ENCODE peak calls at places on chromosome 3, in seven cellular contexts. One of them, this sample, is unnamed.

GRCh38 chr3:49173792-49174170 is 2.4 kb downstream of the KLHDC8B start:
- DNase-seq in left cardiac atrium: no peak
- DNase-seq in non-pigmented ciliary epithelial cell: no peak
- DNase-seq in stimulated activated naive CD8-positive, alpha-beta T cell treated with anti-CD3 and anti-CD28 coated beads, Interleukin-15, amount 100 ng/mL, for 72 hours: no peak
- DNase-seq in stimulated activated CD4-positive, alpha-beta T cell treated with anti-CD3 and anti-CD28 coated beads, Interleukin-12 subunit alpha, Interleukin-12 subunit beta, amount 100 ng/mL, for 24 hours: no peak
- DNase-seq in neural progenitor cell: peak
- DNase-seq in right cardiac atrium: no peak
- DNase-seq in this sample: no peak

GRCh38 chr3:37071921-37072320 is 78.6 kb downstream of the MLH1 start:
- DNase-seq in stimulated activated naive CD8-positive, alpha-beta T cell treated with anti-CD3 and anti-CD28 coated beads, Interleukin-15, amount 100 ng/mL, for 72 hours: no peak
- DNase-seq in stimulated activated CD4-positive, alpha-beta T cell treated with anti-CD3 and anti-CD28 coated beads, Interleukin-12 subunit alpha, Interleukin-12 subunit beta, amount 100 ng/mL, for 24 hours: no peak
- DNase-seq in non-pigmented ciliary epithelial cell: no peak
- DNase-seq in right cardiac atrium: no peak
- DNase-seq in left cardiac atrium: no peak
- DNase-seq in neural progenitor cell: no peak
- DNase-seq in this sample: no peak

GRCh38 chr3:13158441-13158840 is 85.2 kb upstream of the IQSEC1 start:
- DNase-seq in left cardiac atrium: no peak
- DNase-seq in right cardiac atrium: no peak
- DNase-seq in stimulated activated CD4-positive, alpha-beta T cell treated with anti-CD3 and anti-CD28 coated beads, Interleukin-12 subunit alpha, Interleukin-12 subunit beta, amount 100 ng/mL, for 24 hours: no peak
- DNase-seq in non-pigmented ciliary epithelial cell: no peak
- DNase-seq in stimulated activated naive CD8-positive, alpha-beta T cell treated with anti-CD3 and anti-CD28 coated beads, Interleukin-15, amount 100 ng/mL, for 72 hours: no peak
- DNase-seq in neural progenitor cell: no peak
- DNase-seq in this sample: no peak

GRCh38 chr3:30221622-30222021 is 384.8 kb upstream of the TGFBR2 start:
- DNase-seq in neural progenitor cell: no peak
- DNase-seq in stimulated activated naive CD8-positive, alpha-beta T cell treated with anti-CD3 and anti-CD28 coated beads, Interleukin-15, amount 100 ng/mL, for 72 hours: no peak
- DNase-seq in left cardiac atrium: no peak
- DNase-seq in stimulated activated CD4-positive, alpha-beta T cell treated with anti-CD3 and anti-CD28 coated beads, Interleukin-12 subunit alpha, Interleukin-12 subunit beta, amount 100 ng/mL, for 24 hours: no peak
- DNase-seq in non-pigmented ciliary epithelial cell: no peak
- DNase-seq in right cardiac atrium: no peak
- DNase-seq in this sample: no peak

GRCh38 chr3:115834068-115834467 is 210.8 kb downstream of the GAP43 start:
- DNase-seq in left cardiac atrium: no peak
- DNase-seq in stimulated activated CD4-positive, alpha-beta T cell treated with anti-CD3 and anti-CD28 coated beads, Interleukin-12 subunit alpha, Interleukin-12 subunit beta, amount 100 ng/mL, for 24 hours: no peak
- DNase-seq in stimulated activated naive CD8-positive, alpha-beta T cell treated with anti-CD3 and anti-CD28 coated beads, Interleukin-15, amount 100 ng/mL, for 72 hours: no peak
- DNase-seq in non-pigmented ciliary epithelial cell: peak
- DNase-seq in neural progenitor cell: no peak
- DNase-seq in right cardiac atrium: no peak
- DNase-seq in this sample: peak

GRCh38 chr3:143822374-143822773 is 25.9 kb downstream of the SLC9A9 start:
- DNase-seq in neural progenitor cell: no peak
- DNase-seq in stimulated activated CD4-positive, alpha-beta T cell treated with anti-CD3 and anti-CD28 coated beads, Interleukin-12 subunit alpha, Interleukin-12 subunit beta, amount 100 ng/mL, for 24 hours: no peak
- DNase-seq in non-pigmented ciliary epithelial cell: no peak
- DNase-seq in stimulated activated naive CD8-positive, alpha-beta T cell treated with anti-CD3 and anti-CD28 coated beads, Interleukin-15, amount 100 ng/mL, for 72 hours: no peak
- DNase-seq in left cardiac atrium: no peak
- DNase-seq in right cardiac atrium: no peak
- DNase-seq in this sample: no peak

GRCh38 chr3:169662215-169663070 is 1.1 kb downstream of the MECOM start:
- DNase-seq in stimulated activated naive CD8-positive, alpha-beta T cell treated with anti-CD3 and anti-CD28 coated beads, Interleukin-15, amount 100 ng/mL, for 72 hours: peak
- DNase-seq in non-pigmented ciliary epithelial cell: no peak
- DNase-seq in neural progenitor cell: peak
- DNase-seq in left cardiac atrium: peak
- DNase-seq in stimulated activated CD4-positive, alpha-beta T cell treated with anti-CD3 and anti-CD28 coated beads, Interleukin-12 subunit alpha, Interleukin-12 subunit beta, amount 100 ng/mL, for 24 hours: peak
- DNase-seq in right cardiac atrium: peak
- DNase-seq in this sample: peak

GRCh38 chr3:98884675-98885371 is 16.7 kb downstream of the DCBLD2 start:
- DNase-seq in left cardiac atrium: no peak
- DNase-seq in stimulated activated naive CD8-positive, alpha-beta T cell treated with anti-CD3 and anti-CD28 coated beads, Interleukin-15, amount 100 ng/mL, for 72 hours: no peak
- DNase-seq in right cardiac atrium: no peak
- DNase-seq in non-pigmented ciliary epithelial cell: no peak
- DNase-seq in neural progenitor cell: no peak
- DNase-seq in stimulated activated CD4-positive, alpha-beta T cell treated with anti-CD3 and anti-CD28 coated beads, Interleukin-12 subunit alpha, Interleukin-12 subunit beta, amount 100 ng/mL, for 24 hours: no peak
- DNase-seq in this sample: no peak

GRCh38 chr3:129577925-129578742 is 28.3 kb downstream of the PLXND1 start:
- DNase-seq in neural progenitor cell: no peak
- DNase-seq in stimulated activated naive CD8-positive, alpha-beta T cell treated with anti-CD3 and anti-CD28 coated beads, Interleukin-15, amount 100 ng/mL, for 72 hours: no peak
- DNase-seq in right cardiac atrium: peak
- DNase-seq in stimulated activated CD4-positive, alpha-beta T cell treated with anti-CD3 and anti-CD28 coated beads, Interleukin-12 subunit alpha, Interleukin-12 subunit beta, amount 100 ng/mL, for 24 hours: no peak
- DNase-seq in non-pigmented ciliary epithelial cell: no peak
- DNase-seq in left cardiac atrium: no peak
- DNase-seq in this sample: no peak

GRCh38 chr3:177470200-177470941 is 273.1 kb upstream of the TBL1XR1 start:
- DNase-seq in left cardiac atrium: no peak
- DNase-seq in stimulated activated CD4-positive, alpha-beta T cell treated with anti-CD3 and anti-CD28 coated beads, Interleukin-12 subunit alpha, Interleukin-12 subunit beta, amount 100 ng/mL, for 24 hours: no peak
- DNase-seq in non-pigmented ciliary epithelial cell: peak
- DNase-seq in right cardiac atrium: peak
- DNase-seq in neural progenitor cell: no peak
- DNase-seq in stimulated activated naive CD8-positive, alpha-beta T cell treated with anti-CD3 and anti-CD28 coated beads, Interleukin-15, amount 100 ng/mL, for 72 hours: no peak
- DNase-seq in this sample: no peak

GRCh38 chr3:61530355-61530754 is 31.0 kb upstream of the PTPRG start:
- DNase-seq in non-pigmented ciliary epithelial cell: no peak
- DNase-seq in stimulated activated naive CD8-positive, alpha-beta T cell treated with anti-CD3 and anti-CD28 coated beads, Interleukin-15, amount 100 ng/mL, for 72 hours: no peak
- DNase-seq in stimulated activated CD4-positive, alpha-beta T cell treated with anti-CD3 and anti-CD28 coated beads, Interleukin-12 subunit alpha, Interleukin-12 subunit beta, amount 100 ng/mL, for 24 hours: no peak
- DNase-seq in neural progenitor cell: peak
- DNase-seq in right cardiac atrium: no peak
- DNase-seq in left cardiac atrium: no peak
- DNase-seq in this sample: no peak

GRCh38 chr3:186277268-186277909 is 84.6 kb downstream of the DGKG start:
- DNase-seq in left cardiac atrium: peak
- DNase-seq in neural progenitor cell: peak
- DNase-seq in stimulated activated CD4-positive, alpha-beta T cell treated with anti-CD3 and anti-CD28 coated beads, Interleukin-12 subunit alpha, Interleukin-12 subunit beta, amount 100 ng/mL, for 24 hours: no peak
- DNase-seq in stimulated activated naive CD8-positive, alpha-beta T cell treated with anti-CD3 and anti-CD28 coated beads, Interleukin-15, amount 100 ng/mL, for 72 hours: no peak
- DNase-seq in non-pigmented ciliary epithelial cell: no peak
- DNase-seq in right cardiac atrium: no peak
- DNase-seq in this sample: peak

GRCh38 chr3:179321585-179322322 is 1.1 kb upstream of the ZNF639 start:
- DNase-seq in right cardiac atrium: peak
- DNase-seq in left cardiac atrium: no peak
- DNase-seq in non-pigmented ciliary epithelial cell: no peak
- DNase-seq in stimulated activated CD4-positive, alpha-beta T cell treated with anti-CD3 and anti-CD28 coated beads, Interleukin-12 subunit alpha, Interleukin-12 subunit beta, amount 100 ng/mL, for 24 hours: peak
- DNase-seq in neural progenitor cell: peak
- DNase-seq in stimulated activated naive CD8-positive, alpha-beta T cell treated with anti-CD3 and anti-CD28 coated beads, Interleukin-15, amount 100 ng/mL, for 72 hours: no peak
- DNase-seq in this sample: peak

GRCh38 chr3:115388166-115388565 is 235.1 kb upstream of the GAP43 start:
- DNase-seq in stimulated activated CD4-positive, alpha-beta T cell treated with anti-CD3 and anti-CD28 coated beads, Interleukin-12 subunit alpha, Interleukin-12 subunit beta, amount 100 ng/mL, for 24 hours: no peak
- DNase-seq in neural progenitor cell: no peak
- DNase-seq in right cardiac atrium: no peak
- DNase-seq in left cardiac atrium: no peak
- DNase-seq in stimulated activated naive CD8-positive, alpha-beta T cell treated with anti-CD3 and anti-CD28 coated beads, Interleukin-15, amount 100 ng/mL, for 72 hours: no peak
- DNase-seq in non-pigmented ciliary epithelial cell: no peak
- DNase-seq in this sample: no peak

GRCh38 chr3:68878322-68878721 is 54.0 kb downstream of the TAFA4 start:
- DNase-seq in right cardiac atrium: no peak
- DNase-seq in neural progenitor cell: peak
- DNase-seq in stimulated activated naive CD8-positive, alpha-beta T cell treated with anti-CD3 and anti-CD28 coated beads, Interleukin-15, amount 100 ng/mL, for 72 hours: no peak
- DNase-seq in stimulated activated CD4-positive, alpha-beta T cell treated with anti-CD3 and anti-CD28 coated beads, Interleukin-12 subunit alpha, Interleukin-12 subunit beta, amount 100 ng/mL, for 24 hours: no peak
- DNase-seq in non-pigmented ciliary epithelial cell: no peak
- DNase-seq in left cardiac atrium: no peak
- DNase-seq in this sample: no peak

GRCh38 chr3:170703121-170703588 is 117.3 kb upstream of the SLC7A14 start:
- DNase-seq in left cardiac atrium: no peak
- DNase-seq in neural progenitor cell: no peak
- DNase-seq in non-pigmented ciliary epithelial cell: peak
- DNase-seq in stimulated activated naive CD8-positive, alpha-beta T cell treated with anti-CD3 and anti-CD28 coated beads, Interleukin-15, amount 100 ng/mL, for 72 hours: no peak
- DNase-seq in stimulated activated CD4-positive, alpha-beta T cell treated with anti-CD3 and anti-CD28 coated beads, Interleukin-12 subunit alpha, Interleukin-12 subunit beta, amount 100 ng/mL, for 24 hours: no peak
- DNase-seq in right cardiac atrium: no peak
- DNase-seq in this sample: peak

GRCh38 chr3:22113453-22113852 is 362.4 kb upstream of the ZNF385D start:
- DNase-seq in neural progenitor cell: no peak
- DNase-seq in right cardiac atrium: no peak
- DNase-seq in stimulated activated CD4-positive, alpha-beta T cell treated with anti-CD3 and anti-CD28 coated beads, Interleukin-12 subunit alpha, Interleukin-12 subunit beta, amount 100 ng/mL, for 24 hours: no peak
- DNase-seq in stimulated activated naive CD8-positive, alpha-beta T cell treated with anti-CD3 and anti-CD28 coated beads, Interleukin-15, amount 100 ng/mL, for 72 hours: no peak
- DNase-seq in non-pigmented ciliary epithelial cell: no peak
- DNase-seq in left cardiac atrium: no peak
- DNase-seq in this sample: no peak

GRCh38 chr3:129708328-129708861 is 101.9 kb upstream of the PLXND1 start:
- DNase-seq in non-pigmented ciliary epithelial cell: no peak
- DNase-seq in stimulated activated naive CD8-positive, alpha-beta T cell treated with anti-CD3 and anti-CD28 coated beads, Interleukin-15, amount 100 ng/mL, for 72 hours: no peak
- DNase-seq in left cardiac atrium: no peak
- DNase-seq in right cardiac atrium: no peak
- DNase-seq in neural progenitor cell: no peak
- DNase-seq in stimulated activated CD4-positive, alpha-beta T cell treated with anti-CD3 and anti-CD28 coated beads, Interleukin-12 subunit alpha, Interleukin-12 subunit beta, amount 100 ng/mL, for 24 hours: no peak
- DNase-seq in this sample: no peak

GRCh38 chr3:51978143-51978502 is 3.3 kb downstream of the ABHD14A start:
- DNase-seq in right cardiac atrium: no peak
- DNase-seq in non-pigmented ciliary epithelial cell: no peak
- DNase-seq in stimulated activated CD4-positive, alpha-beta T cell treated with anti-CD3 and anti-CD28 coated beads, Interleukin-12 subunit alpha, Interleukin-12 subunit beta, amount 100 ng/mL, for 24 hours: no peak
- DNase-seq in stimulated activated naive CD8-positive, alpha-beta T cell treated with anti-CD3 and anti-CD28 coated beads, Interleukin-15, amount 100 ng/mL, for 72 hours: no peak
- DNase-seq in neural progenitor cell: no peak
- DNase-seq in left cardiac atrium: no peak
- DNase-seq in this sample: no peak

GRCh38 chr3:136142592-136142991 is 53.5 kb downstream of the MSL2 start:
- DNase-seq in stimulated activated naive CD8-positive, alpha-beta T cell treated with anti-CD3 and anti-CD28 coated beads, Interleukin-15, amount 100 ng/mL, for 72 hours: no peak
- DNase-seq in non-pigmented ciliary epithelial cell: peak
- DNase-seq in right cardiac atrium: no peak
- DNase-seq in stimulated activated CD4-positive, alpha-beta T cell treated with anti-CD3 and anti-CD28 coated beads, Interleukin-12 subunit alpha, Interleukin-12 subunit beta, amount 100 ng/mL, for 24 hours: no peak
- DNase-seq in neural progenitor cell: no peak
- DNase-seq in left cardiac atrium: no peak
- DNase-seq in this sample: peak

GRCh38 chr3:113783980-113784379 is 37.1 kb downstream of the ATP6V1A start:
- DNase-seq in stimulated activated naive CD8-positive, alpha-beta T cell treated with anti-CD3 and anti-CD28 coated beads, Interleukin-15, amount 100 ng/mL, for 72 hours: no peak
- DNase-seq in right cardiac atrium: no peak
- DNase-seq in neural progenitor cell: no peak
- DNase-seq in stimulated activated CD4-positive, alpha-beta T cell treated with anti-CD3 and anti-CD28 coated beads, Interleukin-12 subunit alpha, Interleukin-12 subunit beta, amount 100 ng/mL, for 24 hours: no peak
- DNase-seq in left cardiac atrium: no peak
- DNase-seq in non-pigmented ciliary epithelial cell: no peak
- DNase-seq in this sample: no peak

GRCh38 chr3:184676927-184677326 is 34.9 kb downstream of the MAGEF1 start:
- DNase-seq in right cardiac atrium: peak
- DNase-seq in neural progenitor cell: no peak
- DNase-seq in stimulated activated CD4-positive, alpha-beta T cell treated with anti-CD3 and anti-CD28 coated beads, Interleukin-12 subunit alpha, Interleukin-12 subunit beta, amount 100 ng/mL, for 24 hours: no peak
- DNase-seq in stimulated activated naive CD8-positive, alpha-beta T cell treated with anti-CD3 and anti-CD28 coated beads, Interleukin-15, amount 100 ng/mL, for 72 hours: no peak
- DNase-seq in left cardiac atrium: no peak
- DNase-seq in non-pigmented ciliary epithelial cell: no peak
- DNase-seq in this sample: no peak

GRCh38 chr3:188052229-188052965 is 101.6 kb upstream of the LPP start:
- DNase-seq in stimulated activated naive CD8-positive, alpha-beta T cell treated with anti-CD3 and anti-CD28 coated beads, Interleukin-15, amount 100 ng/mL, for 72 hours: no peak
- DNase-seq in non-pigmented ciliary epithelial cell: no peak
- DNase-seq in neural progenitor cell: peak
- DNase-seq in stimulated activated CD4-positive, alpha-beta T cell treated with anti-CD3 and anti-CD28 coated beads, Interleukin-12 subunit alpha, Interleukin-12 subunit beta, amount 100 ng/mL, for 24 hours: no peak
- DNase-seq in right cardiac atrium: peak
- DNase-seq in left cardiac atrium: peak
- DNase-seq in this sample: no peak

GRCh38 chr3:189941679-189942078 is 179.0 kb downstream of the P3H2 start:
- DNase-seq in left cardiac atrium: no peak
- DNase-seq in stimulated activated naive CD8-positive, alpha-beta T cell treated with anti-CD3 and anti-CD28 coated beads, Interleukin-15, amount 100 ng/mL, for 72 hours: no peak
- DNase-seq in neural progenitor cell: no peak
- DNase-seq in stimulated activated CD4-positive, alpha-beta T cell treated with anti-CD3 and anti-CD28 coated beads, Interleukin-12 subunit alpha, Interleukin-12 subunit beta, amount 100 ng/mL, for 24 hours: no peak
- DNase-seq in right cardiac atrium: no peak
- DNase-seq in non-pigmented ciliary epithelial cell: peak
- DNase-seq in this sample: peak

GRCh38 chr3:127206154-127206553 is 13.2 kb downstream of the PRR23E start:
- DNase-seq in non-pigmented ciliary epithelial cell: no peak
- DNase-seq in right cardiac atrium: no peak
- DNase-seq in left cardiac atrium: no peak
- DNase-seq in neural progenitor cell: no peak
- DNase-seq in stimulated activated naive CD8-positive, alpha-beta T cell treated with anti-CD3 and anti-CD28 coated beads, Interleukin-15, amount 100 ng/mL, for 72 hours: no peak
- DNase-seq in stimulated activated CD4-positive, alpha-beta T cell treated with anti-CD3 and anti-CD28 coated beads, Interleukin-12 subunit alpha, Interleukin-12 subunit beta, amount 100 ng/mL, for 24 hours: no peak
- DNase-seq in this sample: no peak

GRCh38 chr3:4588410-4588809 is 95.3 kb downstream of the ITPR1 start:
- DNase-seq in left cardiac atrium: no peak
- DNase-seq in stimulated activated CD4-positive, alpha-beta T cell treated with anti-CD3 and anti-CD28 coated beads, Interleukin-12 subunit alpha, Interleukin-12 subunit beta, amount 100 ng/mL, for 24 hours: no peak
- DNase-seq in stimulated activated naive CD8-positive, alpha-beta T cell treated with anti-CD3 and anti-CD28 coated beads, Interleukin-15, amount 100 ng/mL, for 72 hours: no peak
- DNase-seq in non-pigmented ciliary epithelial cell: no peak
- DNase-seq in neural progenitor cell: no peak
- DNase-seq in right cardiac atrium: no peak
- DNase-seq in this sample: peak

GRCh38 chr3:131172502-131172901 is 145.8 kb downstream of the NEK11 start:
- DNase-seq in left cardiac atrium: no peak
- DNase-seq in neural progenitor cell: no peak
- DNase-seq in right cardiac atrium: no peak
- DNase-seq in stimulated activated naive CD8-positive, alpha-beta T cell treated with anti-CD3 and anti-CD28 coated beads, Interleukin-15, amount 100 ng/mL, for 72 hours: no peak
- DNase-seq in non-pigmented ciliary epithelial cell: no peak
- DNase-seq in stimulated activated CD4-positive, alpha-beta T cell treated with anti-CD3 and anti-CD28 coated beads, Interleukin-12 subunit alpha, Interleukin-12 subunit beta, amount 100 ng/mL, for 24 hours: no peak
- DNase-seq in this sample: no peak

GRCh38 chr3:168989396-168989795 is 674.1 kb downstream of the MECOM start:
- DNase-seq in left cardiac atrium: no peak
- DNase-seq in right cardiac atrium: no peak
- DNase-seq in non-pigmented ciliary epithelial cell: no peak
- DNase-seq in stimulated activated CD4-positive, alpha-beta T cell treated with anti-CD3 and anti-CD28 coated beads, Interleukin-12 subunit alpha, Interleukin-12 subunit beta, amount 100 ng/mL, for 24 hours: no peak
- DNase-seq in neural progenitor cell: no peak
- DNase-seq in stimulated activated naive CD8-positive, alpha-beta T cell treated with anti-CD3 and anti-CD28 coated beads, Interleukin-15, amount 100 ng/mL, for 72 hours: no peak
- DNase-seq in this sample: no peak

GRCh38 chr3:34256021-34256420 is 457.6 kb downstream of the PDCD6IP start:
- DNase-seq in neural progenitor cell: no peak
- DNase-seq in left cardiac atrium: no peak
- DNase-seq in right cardiac atrium: no peak
- DNase-seq in stimulated activated CD4-positive, alpha-beta T cell treated with anti-CD3 and anti-CD28 coated beads, Interleukin-12 subunit alpha, Interleukin-12 subunit beta, amount 100 ng/mL, for 24 hours: no peak
- DNase-seq in non-pigmented ciliary epithelial cell: no peak
- DNase-seq in stimulated activated naive CD8-positive, alpha-beta T cell treated with anti-CD3 and anti-CD28 coated beads, Interleukin-15, amount 100 ng/mL, for 72 hours: no peak
- DNase-seq in this sample: no peak

GRCh38 chr3:17213102-17213501 is 328.3 kb downstream of the PLCL2 start:
- DNase-seq in stimulated activated CD4-positive, alpha-beta T cell treated with anti-CD3 and anti-CD28 coated beads, Interleukin-12 subunit alpha, Interleukin-12 subunit beta, amount 100 ng/mL, for 24 hours: no peak
- DNase-seq in stimulated activated naive CD8-positive, alpha-beta T cell treated with anti-CD3 and anti-CD28 coated beads, Interleukin-15, amount 100 ng/mL, for 72 hours: no peak
- DNase-seq in left cardiac atrium: no peak
- DNase-seq in non-pigmented ciliary epithelial cell: peak
- DNase-seq in neural progenitor cell: no peak
- DNase-seq in right cardiac atrium: no peak
- DNase-seq in this sample: no peak

GRCh38 chr3:143421556-143421955 is 302.0 kb downstream of the CHST2 start:
- DNase-seq in neural progenitor cell: no peak
- DNase-seq in stimulated activated CD4-positive, alpha-beta T cell treated with anti-CD3 and anti-CD28 coated beads, Interleukin-12 subunit alpha, Interleukin-12 subunit beta, amount 100 ng/mL, for 24 hours: no peak
- DNase-seq in non-pigmented ciliary epithelial cell: no peak
- DNase-seq in stimulated activated naive CD8-positive, alpha-beta T cell treated with anti-CD3 and anti-CD28 coated beads, Interleukin-15, amount 100 ng/mL, for 72 hours: no peak
- DNase-seq in right cardiac atrium: no peak
- DNase-seq in left cardiac atrium: no peak
- DNase-seq in this sample: no peak

GRCh38 chr3:86985427-86985826 is 5.5 kb downstream of the VGLL3 start:
- DNase-seq in right cardiac atrium: no peak
- DNase-seq in non-pigmented ciliary epithelial cell: no peak
- DNase-seq in stimulated activated naive CD8-positive, alpha-beta T cell treated with anti-CD3 and anti-CD28 coated beads, Interleukin-15, amount 100 ng/mL, for 72 hours: no peak
- DNase-seq in stimulated activated CD4-positive, alpha-beta T cell treated with anti-CD3 and anti-CD28 coated beads, Interleukin-12 subunit alpha, Interleukin-12 subunit beta, amount 100 ng/mL, for 24 hours: no peak
- DNase-seq in neural progenitor cell: no peak
- DNase-seq in left cardiac atrium: no peak
- DNase-seq in this sample: no peak

GRCh38 chr3:32284443-32284842 is 46.0 kb downstream of the CMTM8 start:
- DNase-seq in neural progenitor cell: no peak
- DNase-seq in non-pigmented ciliary epithelial cell: no peak
- DNase-seq in right cardiac atrium: no peak
- DNase-seq in stimulated activated CD4-positive, alpha-beta T cell treated with anti-CD3 and anti-CD28 coated beads, Interleukin-12 subunit alpha, Interleukin-12 subunit beta, amount 100 ng/mL, for 24 hours: no peak
- DNase-seq in stimulated activated naive CD8-positive, alpha-beta T cell treated with anti-CD3 and anti-CD28 coated beads, Interleukin-15, amount 100 ng/mL, for 72 hours: no peak
- DNase-seq in left cardiac atrium: no peak
- DNase-seq in this sample: no peak

GRCh38 chr3:158713094-158713499 is 19.2 kb downstream of the RARRES1 start:
- DNase-seq in stimulated activated CD4-positive, alpha-beta T cell treated with anti-CD3 and anti-CD28 coated beads, Interleukin-12 subunit alpha, Interleukin-12 subunit beta, amount 100 ng/mL, for 24 hours: no peak
- DNase-seq in stimulated activated naive CD8-positive, alpha-beta T cell treated with anti-CD3 and anti-CD28 coated beads, Interleukin-15, amount 100 ng/mL, for 72 hours: no peak
- DNase-seq in right cardiac atrium: peak
- DNase-seq in left cardiac atrium: peak
- DNase-seq in non-pigmented ciliary epithelial cell: no peak
- DNase-seq in neural progenitor cell: peak
- DNase-seq in this sample: peak

GRCh38 chr3:149908558-149908957 is 62.1 kb downstream of the PFN2 start:
- DNase-seq in left cardiac atrium: no peak
- DNase-seq in right cardiac atrium: no peak
- DNase-seq in neural progenitor cell: no peak
- DNase-seq in stimulated activated naive CD8-positive, alpha-beta T cell treated with anti-CD3 and anti-CD28 coated beads, Interleukin-15, amount 100 ng/mL, for 72 hours: no peak
- DNase-seq in stimulated activated CD4-positive, alpha-beta T cell treated with anti-CD3 and anti-CD28 coated beads, Interleukin-12 subunit alpha, Interleukin-12 subunit beta, amount 100 ng/mL, for 24 hours: no peak
- DNase-seq in non-pigmented ciliary epithelial cell: no peak
- DNase-seq in this sample: no peak

GRCh38 chr3:50237754-50238548 is 1.9 kb downstream of the GNAI2 start:
- DNase-seq in left cardiac atrium: peak
- DNase-seq in non-pigmented ciliary epithelial cell: no peak
- DNase-seq in stimulated activated naive CD8-positive, alpha-beta T cell treated with anti-CD3 and anti-CD28 coated beads, Interleukin-15, amount 100 ng/mL, for 72 hours: peak
- DNase-seq in neural progenitor cell: peak
- DNase-seq in stimulated activated CD4-positive, alpha-beta T cell treated with anti-CD3 and anti-CD28 coated beads, Interleukin-12 subunit alpha, Interleukin-12 subunit beta, amount 100 ng/mL, for 24 hours: peak
- DNase-seq in right cardiac atrium: peak
- DNase-seq in this sample: peak

GRCh38 chr3:47856669-47857068 is 53.7 kb downstream of the DHX30 start:
- DNase-seq in neural progenitor cell: no peak
- DNase-seq in stimulated activated CD4-positive, alpha-beta T cell treated with anti-CD3 and anti-CD28 coated beads, Interleukin-12 subunit alpha, Interleukin-12 subunit beta, amount 100 ng/mL, for 24 hours: no peak
- DNase-seq in stimulated activated naive CD8-positive, alpha-beta T cell treated with anti-CD3 and anti-CD28 coated beads, Interleukin-15, amount 100 ng/mL, for 72 hours: no peak
- DNase-seq in right cardiac atrium: no peak
- DNase-seq in non-pigmented ciliary epithelial cell: no peak
- DNase-seq in left cardiac atrium: no peak
- DNase-seq in this sample: no peak

GRCh38 chr3:193744048-193744821 is 151.2 kb downstream of the OPA1 start:
- DNase-seq in left cardiac atrium: no peak
- DNase-seq in stimulated activated CD4-positive, alpha-beta T cell treated with anti-CD3 and anti-CD28 coated beads, Interleukin-12 subunit alpha, Interleukin-12 subunit beta, amount 100 ng/mL, for 24 hours: no peak
- DNase-seq in neural progenitor cell: no peak
- DNase-seq in non-pigmented ciliary epithelial cell: no peak
- DNase-seq in stimulated activated naive CD8-positive, alpha-beta T cell treated with anti-CD3 and anti-CD28 coated beads, Interleukin-15, amount 100 ng/mL, for 72 hours: no peak
- DNase-seq in right cardiac atrium: no peak
- DNase-seq in this sample: peak